ENCODE peak calls at places on chromosomes 3 and 15, in six cellular contexts. B is neural progenitor cell, F is foreskin keratinocyte, H is upper lobe of right lung, X is osteocyte, A is GM10248. C is an unnamed sample.

GRCh38 chr3:144244662-144245061 is 273.0 kb downstream of the DIPK2A start:
- DNase-seq in B (peak; percentile 4), F (no peak), H (no peak), X (no peak), A (no peak), C (no peak)

GRCh38 chr3:39433642-39434041 is 27.1 kb downstream of the RPSA start:
- DNase-seq in B (no peak), F (no peak), H (no peak), X (no peak), A (no peak), C (no peak)

GRCh38 chr3:48492461-48493202 is 11.3 kb downstream of the SHISA5 start:
- DNase-seq in B (no peak), F (peak; percentile 98), H (no peak), X (no peak), A (peak; percentile 48), C (peak; percentile 52)

GRCh38 chr3:100106094-100106493 is 8.2 kb downstream of the FILIP1L start:
- DNase-seq in B (no peak), F (peak; percentile 74), H (no peak), X (no peak), A (no peak), C (no peak)

GRCh38 chr3:32819581-32820348 is 2.0 kb downstream of the TRIM71 start:
- DNase-seq in B (peak; percentile 59), F (no peak), H (peak; percentile 77), X (no peak), A (no peak), C (no peak)

GRCh38 chr3:187064210-187065115 is 74.8 kb downstream of the RPL39L start:
- DNase-seq in B (no peak), F (peak; percentile 64), H (no peak), X (no peak), A (no peak), C (no peak)

GRCh38 chr3:14516738-14517345 is 23.3 kb downstream of the GRIP2 start:
- DNase-seq in B (no peak), F (no peak), H (no peak), X (no peak), A (no peak), C (no peak)

GRCh38 chr3:195058311-195059005 is 212.5 kb downstream of the XXYLT1 start:
- DNase-seq in B (no peak), F (no peak), H (peak; percentile 64), X (no peak), A (no peak), C (no peak)

GRCh38 chr3:13583251-13584180 is 34.6 kb downstream of the FBLN2 start:
- DNase-seq in B (no peak), F (no peak), H (no peak), X (no peak), A (no peak), C (no peak)

GRCh38 chr15:35548435-35548834 is 2.5 kb upstream of the DPH6 start:
- DNase-seq in B (peak; percentile 72), F (peak; percentile 20), H (no peak), X (no peak), A (no peak), C (no peak)

GRCh38 chr3:130490246-130490645 is 26.7 kb upstream of the COL6A6 start:
- DNase-seq in B (no peak), F (no peak), H (no peak), X (no peak), A (no peak), C (no peak)

GRCh38 chr15:88477885-88478284 is 10.4 kb downstream of the MRPS11 start:
- DNase-seq in B (no peak), F (no peak), H (no peak), X (no peak), A (no peak), C (no peak)

GRCh38 chr3:49383387-49383786 is 25.2 kb upstream of the GPX1 start:
- DNase-seq in B (no peak), F (no peak), H (no peak), X (no peak), A (no peak), C (no peak)

GRCh38 chr15:99132584-99133287 is 27.9 kb downstream of the SYNM start:
- DNase-seq in B (no peak), F (no peak), H (no peak), X (no peak), A (no peak), C (no peak)
- TF ChIP-seq CTCF in B (no peak), F (no peak), H (no peak), X (no peak), A (no peak), C (no peak)

DNA sequence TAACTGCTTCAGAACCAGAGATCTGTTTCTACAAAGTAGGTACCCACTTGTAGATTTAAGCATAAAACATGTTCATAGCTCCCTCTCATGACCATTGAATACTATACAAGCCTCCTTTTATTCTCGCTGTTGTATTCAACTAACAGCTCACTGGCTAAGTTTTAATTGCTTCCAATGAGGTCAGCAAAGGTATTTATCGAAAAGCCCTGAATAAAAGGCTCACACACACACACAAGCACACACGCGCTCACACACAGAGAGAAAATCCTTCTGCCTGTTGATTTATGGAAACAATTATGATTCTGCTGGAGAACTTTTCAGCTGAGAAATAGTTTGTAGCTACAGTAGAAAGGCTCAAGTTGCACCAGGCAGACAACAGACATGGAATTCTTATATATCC is at the start of gene FGF7:
- DNase-seq in B (peak; percentile 25), F (no peak), H (no peak), X (no peak), A (no peak), C (no peak)
- TF ChIP-seq CTCF in B (no peak), F (peak; percentile 13), H (peak; percentile 6), X (no peak), A (peak; percentile 9), C (no peak)

GRCh38 chr3:147887797-147888196 is 478.6 kb downstream of the ZIC1 start:
- DNase-seq in B (no peak), F (no peak), H (no peak), X (no peak), A (no peak), C (no peak)

GRCh38 chr3:147886889-147887288 is 477.7 kb downstream of the ZIC1 start:
- DNase-seq in B (no peak), F (no peak), H (no peak), X (no peak), A (no peak), C (no peak)

DNA sequence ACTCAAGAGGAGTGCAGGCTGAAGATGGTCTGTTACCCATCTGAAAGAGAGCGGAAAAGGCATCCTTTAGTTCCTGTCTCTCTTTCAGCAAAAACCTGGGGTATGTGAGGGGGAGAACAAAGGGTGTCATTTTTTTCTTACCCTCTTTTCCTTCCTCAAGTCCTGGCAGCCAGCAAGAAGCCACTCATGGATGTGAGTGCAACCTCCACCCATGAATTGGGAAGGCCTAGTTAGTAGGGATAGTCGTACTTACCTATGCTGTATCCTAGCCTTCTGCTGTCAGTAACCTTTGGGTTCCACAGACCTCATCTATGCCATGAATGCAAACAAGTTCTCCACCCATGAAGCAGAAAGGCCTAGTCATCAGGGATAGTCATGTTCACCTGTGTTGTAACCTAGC is 472.8 kb downstream of the ZIC1 start:
- DNase-seq in B (no peak), F (no peak), H (no peak), X (no peak), A (no peak), C (no peak)
- TF ChIP-seq CTCF in B (no peak), F (no peak), H (no peak), X (no peak), A (no peak), C (no peak)

GRCh38 chr3:139564290-139564861 is 24.8 kb upstream of the RBP1 start:
- DNase-seq in B (peak; percentile 54), F (no peak), H (no peak), X (no peak), A (no peak), C (no peak)
- TF ChIP-seq CTCF in B (peak; percentile 59), F (peak; percentile 63), H (peak; percentile 11), X (peak; percentile 50), A (no peak), C (peak; percentile 19)

GRCh38 chr3:64445318-64446300 is 220.3 kb upstream of the PRICKLE2 start:
- DNase-seq in B (peak; percentile 85), F (no peak), H (peak; percentile 86), X (peak; percentile 86), A (peak; percentile 24), C (peak; percentile 46)
- TF ChIP-seq CTCF in B (no peak), F (no peak), H (no peak), X (no peak), A (no peak), C (no peak)

GRCh38 chr3:182226995-182227394 is 515.3 kb downstream of the SOX2 start:
- DNase-seq in B (no peak), F (no peak), H (no peak), X (no peak), A (no peak), C (no peak)
- TF ChIP-seq CTCF in B (peak; percentile 42), F (peak; percentile 46), H (no peak), X (no peak), A (no peak), C (no peak)

GRCh38 chr3:152662157-152662556 is 172.8 kb upstream of the P2RY1 start:
- DNase-seq in B (no peak), F (no peak), H (no peak), X (no peak), A (no peak), C (no peak)
- TF ChIP-seq CTCF in B (no peak), F (no peak), H (no peak), X (no peak), A (no peak), C (no peak)

DNA sequence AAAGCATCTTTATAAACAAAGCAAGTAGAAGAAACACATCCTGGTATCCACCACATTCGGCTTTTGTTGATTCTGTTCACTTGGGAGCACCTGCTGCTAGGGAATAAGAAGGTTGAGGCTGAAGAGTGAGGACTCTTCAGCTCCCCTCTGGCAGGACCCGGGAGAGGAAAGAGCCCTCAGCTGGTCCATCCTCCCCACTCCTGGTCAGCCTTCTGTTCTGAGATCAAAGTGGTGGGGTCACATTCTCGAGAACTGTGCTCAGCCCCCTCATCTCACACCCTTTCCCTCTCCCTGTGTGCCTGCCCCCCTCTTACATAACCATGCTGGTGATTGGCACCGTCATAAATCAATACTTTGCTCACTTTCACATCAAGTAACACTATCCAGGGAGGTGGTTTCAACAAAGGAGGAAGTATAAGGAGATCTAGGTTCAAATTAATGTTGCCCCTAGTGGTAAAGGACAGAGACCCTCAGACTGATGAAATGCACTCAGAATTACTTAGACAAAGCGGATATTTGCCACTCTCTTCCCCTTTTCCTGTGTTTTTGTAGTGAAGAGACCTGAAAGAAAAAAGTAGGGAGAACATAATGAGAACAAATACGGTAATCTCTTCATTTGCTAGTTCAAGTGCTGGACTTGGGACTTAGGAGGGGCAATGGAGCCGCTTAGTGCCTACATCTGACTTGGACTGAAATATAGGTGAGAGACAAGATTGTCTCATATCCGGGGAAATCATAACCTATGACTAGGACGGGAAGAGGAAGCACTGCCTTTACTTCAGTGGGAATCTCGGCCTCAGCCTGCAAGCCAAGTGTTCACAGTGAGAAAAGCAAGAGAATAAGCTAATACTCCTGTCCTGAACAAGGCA is at the start of gene NR1I2:
- DNase-seq in B (no peak), F (no peak), H (no peak), X (no peak), A (no peak), C (no peak)
- TF ChIP-seq CTCF in B (peak; percentile 26), F (no peak), H (no peak), X (no peak), A (no peak), C (no peak)

C was measured in GM13976.